ENCODE peak calls at places on chromosomes 16 and 17, in ten cellular contexts. One of them, this sample, is unnamed.

GRCh38 chr17:63286254-63286653 is 159.9 kb downstream of the CYB561 start:
- DNase-seq in brain microvascular endothelial cell: no peak
- DNase-seq in IMR-90: no peak
- DNase-seq in uterus: no peak
- DNase-seq in transverse colon: no peak
- DNase-seq in CD4-positive, CD25-positive, alpha-beta regulatory T cell: no peak
- DNase-seq in PC-3: no peak
- DNase-seq in CD8-positive, alpha-beta memory T cell: no peak
- DNase-seq in mammary epithelial cell: no peak
- DNase-seq in endodermal cell: no peak
- DNase-seq in this sample: no peak

GRCh38 chr17:16943032-16943352 is 28.9 kb downstream of the TNFRSF13B start:
- DNase-seq in brain microvascular endothelial cell: no peak
- DNase-seq in IMR-90: no peak
- DNase-seq in uterus: no peak
- DNase-seq in transverse colon: no peak
- DNase-seq in CD4-positive, CD25-positive, alpha-beta regulatory T cell: no peak
- DNase-seq in PC-3: no peak
- DNase-seq in CD8-positive, alpha-beta memory T cell: no peak
- DNase-seq in mammary epithelial cell: no peak
- DNase-seq in endodermal cell: peak; percentile 47
- DNase-seq in this sample: no peak

GRCh38 chr17:72587773-72588511 is 467.1 kb downstream of the SOX9 start:
- DNase-seq in brain microvascular endothelial cell: peak; percentile 38
- DNase-seq in IMR-90: peak; percentile 64
- DNase-seq in uterus: no peak
- DNase-seq in transverse colon: peak; percentile 49
- DNase-seq in CD4-positive, CD25-positive, alpha-beta regulatory T cell: no peak
- DNase-seq in PC-3: peak; percentile 78
- DNase-seq in CD8-positive, alpha-beta memory T cell: no peak
- DNase-seq in mammary epithelial cell: peak; percentile 65
- DNase-seq in endodermal cell: peak; percentile 61
- DNase-seq in this sample: peak; percentile 38

GRCh38 chr16:21628772-21629171 is 23.6 kb downstream of the IGSF6 start:
- DNase-seq in brain microvascular endothelial cell: peak; percentile 69
- DNase-seq in IMR-90: peak; percentile 32
- DNase-seq in uterus: no peak
- DNase-seq in transverse colon: no peak
- DNase-seq in CD4-positive, CD25-positive, alpha-beta regulatory T cell: no peak
- DNase-seq in PC-3: no peak
- DNase-seq in CD8-positive, alpha-beta memory T cell: no peak
- DNase-seq in mammary epithelial cell: no peak
- DNase-seq in endodermal cell: no peak
- DNase-seq in this sample: no peak

GRCh38 chr16:49470550-49470949 is 96.9 kb downstream of the C16orf78 start:
- DNase-seq in brain microvascular endothelial cell: no peak
- DNase-seq in IMR-90: no peak
- DNase-seq in uterus: no peak
- DNase-seq in transverse colon: no peak
- DNase-seq in CD4-positive, CD25-positive, alpha-beta regulatory T cell: no peak
- DNase-seq in PC-3: no peak
- DNase-seq in CD8-positive, alpha-beta memory T cell: no peak
- DNase-seq in mammary epithelial cell: no peak
- DNase-seq in endodermal cell: peak; percentile 28
- DNase-seq in this sample: no peak

GRCh38 chr16:66451548-66451947 is 24.5 kb downstream of the BEAN1 start:
- DNase-seq in brain microvascular endothelial cell: no peak
- DNase-seq in IMR-90: no peak
- DNase-seq in uterus: no peak
- DNase-seq in transverse colon: no peak
- DNase-seq in CD4-positive, CD25-positive, alpha-beta regulatory T cell: no peak
- DNase-seq in PC-3: no peak
- DNase-seq in CD8-positive, alpha-beta memory T cell: no peak
- DNase-seq in mammary epithelial cell: no peak
- DNase-seq in endodermal cell: peak; percentile 25
- DNase-seq in this sample: no peak

GRCh38 chr16:12868169-12868568 is 33.2 kb upstream of the SHISA9 start:
- DNase-seq in brain microvascular endothelial cell: no peak
- DNase-seq in IMR-90: no peak
- DNase-seq in uterus: no peak
- DNase-seq in transverse colon: no peak
- DNase-seq in CD4-positive, CD25-positive, alpha-beta regulatory T cell: no peak
- DNase-seq in PC-3: no peak
- DNase-seq in CD8-positive, alpha-beta memory T cell: no peak
- DNase-seq in mammary epithelial cell: no peak
- DNase-seq in endodermal cell: no peak
- DNase-seq in this sample: no peak

GRCh38 chr17:43406676-43407645 is 8.2 kb downstream of the ARL4D start:
- DNase-seq in brain microvascular endothelial cell: peak; percentile 42
- DNase-seq in IMR-90: peak; percentile 84
- DNase-seq in uterus: no peak
- DNase-seq in transverse colon: no peak
- DNase-seq in CD4-positive, CD25-positive, alpha-beta regulatory T cell: no peak
- DNase-seq in PC-3: no peak
- DNase-seq in CD8-positive, alpha-beta memory T cell: no peak
- DNase-seq in mammary epithelial cell: no peak
- DNase-seq in endodermal cell: peak; percentile 74
- DNase-seq in this sample: no peak

GRCh38 chr16:27426423-27427408 is 24.7 kb downstream of the IL21R start:
- DNase-seq in brain microvascular endothelial cell: peak; percentile 92
- DNase-seq in IMR-90: peak; percentile 96
- DNase-seq in uterus: no peak
- DNase-seq in transverse colon: peak; percentile 38
- DNase-seq in CD4-positive, CD25-positive, alpha-beta regulatory T cell: peak; percentile 65
- DNase-seq in PC-3: peak; percentile 80
- DNase-seq in CD8-positive, alpha-beta memory T cell: peak; percentile 67
- DNase-seq in mammary epithelial cell: peak; percentile 92
- DNase-seq in endodermal cell: no peak
- DNase-seq in this sample: peak; percentile 64

GRCh38 chr17:78532922-78533640 is 44.1 kb downstream of the DNAH17 start:
- DNase-seq in brain microvascular endothelial cell: peak; percentile 89
- DNase-seq in IMR-90: peak; percentile 68
- DNase-seq in uterus: no peak
- DNase-seq in transverse colon: no peak
- DNase-seq in CD4-positive, CD25-positive, alpha-beta regulatory T cell: no peak
- DNase-seq in PC-3: peak; percentile 96
- DNase-seq in CD8-positive, alpha-beta memory T cell: no peak
- DNase-seq in mammary epithelial cell: peak; percentile 95
- DNase-seq in endodermal cell: peak; percentile 35
- DNase-seq in this sample: no peak

GRCh38 chr17:40328386-40328766 is 19.4 kb downstream of the RARA start:
- DNase-seq in brain microvascular endothelial cell: no peak
- DNase-seq in IMR-90: no peak
- DNase-seq in uterus: no peak
- DNase-seq in transverse colon: no peak
- DNase-seq in CD4-positive, CD25-positive, alpha-beta regulatory T cell: no peak
- DNase-seq in PC-3: no peak
- DNase-seq in CD8-positive, alpha-beta memory T cell: no peak
- DNase-seq in mammary epithelial cell: no peak
- DNase-seq in endodermal cell: no peak
- DNase-seq in this sample: no peak

GRCh38 chr17:38416840-38417209 is 11.4 kb upstream of the ARHGAP23 start:
- DNase-seq in brain microvascular endothelial cell: no peak
- DNase-seq in IMR-90: no peak
- DNase-seq in uterus: no peak
- DNase-seq in transverse colon: no peak
- DNase-seq in CD4-positive, CD25-positive, alpha-beta regulatory T cell: no peak
- DNase-seq in PC-3: no peak
- DNase-seq in CD8-positive, alpha-beta memory T cell: no peak
- DNase-seq in mammary epithelial cell: no peak
- DNase-seq in endodermal cell: no peak
- DNase-seq in this sample: no peak

DNA sequence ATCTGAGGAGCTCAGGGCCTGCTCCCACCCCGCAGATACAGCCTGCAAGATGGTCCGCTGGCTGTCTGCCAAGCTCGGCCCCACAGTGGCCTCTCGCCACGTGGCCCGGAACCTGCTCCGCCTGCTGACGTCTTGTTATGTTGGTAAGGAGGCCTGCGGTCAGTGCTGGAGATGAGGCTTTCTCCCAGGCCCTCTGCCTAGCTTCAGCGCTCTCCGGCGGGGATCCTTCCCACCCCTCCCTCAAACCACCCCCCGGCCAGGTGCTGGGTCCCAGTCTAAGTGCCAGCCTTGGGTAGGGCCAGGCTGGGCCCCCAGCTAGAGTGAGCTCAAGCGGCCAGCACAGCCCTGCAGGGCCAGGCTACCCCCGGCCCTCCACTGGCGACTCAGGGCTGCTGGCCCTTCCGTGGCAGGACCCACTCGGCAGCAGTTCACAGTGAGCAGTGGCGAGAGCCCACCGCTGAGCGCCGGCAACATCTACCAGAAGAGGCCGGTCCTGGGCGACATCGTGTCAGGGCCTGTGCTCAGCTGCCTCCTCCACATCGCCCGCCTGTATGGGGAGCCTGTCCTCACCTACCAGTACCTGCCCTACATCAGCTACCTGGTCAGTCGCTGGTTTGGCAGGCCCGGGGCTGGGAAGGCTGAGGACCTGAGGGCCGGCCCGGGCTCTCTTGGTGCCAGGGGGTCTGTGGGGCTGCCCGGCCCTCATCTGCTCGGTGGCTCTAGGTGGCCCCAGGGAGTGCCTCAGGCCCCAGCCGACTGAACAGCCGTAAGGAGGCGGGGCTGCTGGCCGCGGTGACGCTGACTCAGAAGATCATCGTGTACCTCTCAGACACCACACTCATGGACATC is 6.1 kb downstream of the WDR81 start:
- DNase-seq in brain microvascular endothelial cell: peak; percentile 77
- DNase-seq in IMR-90: peak; percentile 50
- DNase-seq in uterus: peak; percentile 95
- DNase-seq in transverse colon: peak; percentile 67
- DNase-seq in CD4-positive, CD25-positive, alpha-beta regulatory T cell: no peak
- DNase-seq in PC-3: no peak
- DNase-seq in CD8-positive, alpha-beta memory T cell: no peak
- DNase-seq in mammary epithelial cell: peak; percentile 85
- DNase-seq in endodermal cell: no peak
- DNase-seq in this sample: no peak
- H3K27ac ChIP-seq in brain microvascular endothelial cell: peak overlapping the region; percentile 65
- H3K27ac ChIP-seq in IMR-90: no peak overlapping the region
- H3K27ac ChIP-seq in uterus: peak overlapping the region; percentile 97
- H3K27ac ChIP-seq in transverse colon: peak overlapping the region; percentile 80
- H3K27ac ChIP-seq in CD4-positive, CD25-positive, alpha-beta regulatory T cell: no peak overlapping the region
- H3K27ac ChIP-seq in PC-3: no peak overlapping the region
- H3K27ac ChIP-seq in CD8-positive, alpha-beta memory T cell: peak overlapping the region; percentile 65
- H3K27ac ChIP-seq in mammary epithelial cell: peak overlapping the region; percentile 89
- H3K27ac ChIP-seq in endodermal cell: no peak overlapping the region
- H3K27ac ChIP-seq in this sample: no peak overlapping the region

DNA sequence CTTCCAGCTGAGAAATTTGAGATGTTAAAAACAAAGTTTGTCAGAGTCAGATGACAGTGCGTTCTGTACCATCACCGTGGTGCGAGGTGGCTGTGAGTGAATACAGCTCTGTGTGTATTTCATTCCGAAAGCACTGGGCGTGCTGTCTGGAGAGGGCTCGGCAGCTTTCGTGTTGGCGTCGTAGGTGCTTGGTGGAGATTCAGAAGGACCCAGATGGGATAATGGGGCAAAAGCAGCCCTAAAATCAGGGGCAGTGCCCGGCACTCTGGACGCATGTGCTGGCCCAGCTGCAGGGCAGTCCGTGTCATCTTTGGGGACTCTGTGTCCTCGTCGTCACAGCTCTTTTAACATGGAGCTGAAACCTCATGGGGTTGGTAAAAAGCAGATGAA is 206.4 kb downstream of the RPTOR start:
- DNase-seq in brain microvascular endothelial cell: no peak
- DNase-seq in IMR-90: peak; percentile 16
- DNase-seq in uterus: no peak
- DNase-seq in transverse colon: no peak
- DNase-seq in CD4-positive, CD25-positive, alpha-beta regulatory T cell: no peak
- DNase-seq in PC-3: no peak
- DNase-seq in CD8-positive, alpha-beta memory T cell: no peak
- DNase-seq in mammary epithelial cell: no peak
- DNase-seq in endodermal cell: no peak
- DNase-seq in this sample: no peak
- H3K4me3 ChIP-seq in brain microvascular endothelial cell: no peak overlapping the region
- H3K4me3 ChIP-seq in IMR-90: no peak overlapping the region
- H3K4me3 ChIP-seq in uterus: no peak overlapping the region
- H3K4me3 ChIP-seq in transverse colon: no peak overlapping the region
- H3K4me3 ChIP-seq in CD4-positive, CD25-positive, alpha-beta regulatory T cell: no peak overlapping the region
- H3K4me3 ChIP-seq in PC-3: no peak overlapping the region
- H3K4me3 ChIP-seq in CD8-positive, alpha-beta memory T cell: no peak overlapping the region
- H3K4me3 ChIP-seq in mammary epithelial cell: no peak overlapping the region
- H3K4me3 ChIP-seq in endodermal cell: no peak overlapping the region
- H3K4me3 ChIP-seq in this sample: no peak overlapping the region

GRCh38 chr17:42135664-42136653 is 13.4 kb downstream of the HSPB9 start:
- DNase-seq in brain microvascular endothelial cell: peak; percentile 64
- DNase-seq in IMR-90: peak; percentile 85
- DNase-seq in uterus: no peak
- DNase-seq in transverse colon: peak; percentile 85
- DNase-seq in CD4-positive, CD25-positive, alpha-beta regulatory T cell: no peak
- DNase-seq in PC-3: no peak
- DNase-seq in CD8-positive, alpha-beta memory T cell: no peak
- DNase-seq in mammary epithelial cell: peak; percentile 37
- DNase-seq in endodermal cell: peak; percentile 86
- DNase-seq in this sample: no peak

GRCh38 chr17:42132941-42133340 is 10.3 kb downstream of the HSPB9 start:
- DNase-seq in brain microvascular endothelial cell: peak; percentile 58
- DNase-seq in IMR-90: peak; percentile 81
- DNase-seq in uterus: no peak
- DNase-seq in transverse colon: peak; percentile 77
- DNase-seq in CD4-positive, CD25-positive, alpha-beta regulatory T cell: no peak
- DNase-seq in PC-3: no peak
- DNase-seq in CD8-positive, alpha-beta memory T cell: no peak
- DNase-seq in mammary epithelial cell: peak; percentile 83
- DNase-seq in endodermal cell: no peak
- DNase-seq in this sample: no peak

GRCh38 chr17:42136654-42137051 is 14.0 kb downstream of the HSPB9 start:
- DNase-seq in brain microvascular endothelial cell: no peak
- DNase-seq in IMR-90: no peak
- DNase-seq in uterus: no peak
- DNase-seq in transverse colon: no peak
- DNase-seq in CD4-positive, CD25-positive, alpha-beta regulatory T cell: no peak
- DNase-seq in PC-3: no peak
- DNase-seq in CD8-positive, alpha-beta memory T cell: no peak
- DNase-seq in mammary epithelial cell: no peak
- DNase-seq in endodermal cell: no peak
- DNase-seq in this sample: no peak

GRCh38 chr17:42133461-42134041 is 10.9 kb downstream of the HSPB9 start:
- DNase-seq in brain microvascular endothelial cell: no peak
- DNase-seq in IMR-90: no peak
- DNase-seq in uterus: no peak
- DNase-seq in transverse colon: peak; percentile 64
- DNase-seq in CD4-positive, CD25-positive, alpha-beta regulatory T cell: peak; percentile 42
- DNase-seq in PC-3: no peak
- DNase-seq in CD8-positive, alpha-beta memory T cell: no peak
- DNase-seq in mammary epithelial cell: peak; percentile 19
- DNase-seq in endodermal cell: no peak
- DNase-seq in this sample: no peak

GRCh38 chr17:42135151-42135550 is 12.5 kb downstream of the HSPB9 start:
- DNase-seq in brain microvascular endothelial cell: no peak
- DNase-seq in IMR-90: no peak
- DNase-seq in uterus: no peak
- DNase-seq in transverse colon: no peak
- DNase-seq in CD4-positive, CD25-positive, alpha-beta regulatory T cell: no peak
- DNase-seq in PC-3: no peak
- DNase-seq in CD8-positive, alpha-beta memory T cell: no peak
- DNase-seq in mammary epithelial cell: no peak
- DNase-seq in endodermal cell: no peak
- DNase-seq in this sample: no peak
- H3K27ac ChIP-seq in brain microvascular endothelial cell: peak overlapping the region; percentile 47
- H3K27ac ChIP-seq in IMR-90: peak overlapping the region; percentile 72
- H3K27ac ChIP-seq in uterus: peak overlapping the region; percentile 15
- H3K27ac ChIP-seq in transverse colon: peak overlapping the region; percentile 87
- H3K27ac ChIP-seq in CD4-positive, CD25-positive, alpha-beta regulatory T cell: no peak overlapping the region
- H3K27ac ChIP-seq in PC-3: no peak overlapping the region
- H3K27ac ChIP-seq in CD8-positive, alpha-beta memory T cell: no peak overlapping the region
- H3K27ac ChIP-seq in mammary epithelial cell: no peak overlapping the region
- H3K27ac ChIP-seq in endodermal cell: no peak overlapping the region
- H3K27ac ChIP-seq in this sample: no peak overlapping the region

GRCh38 chr17:77404812-77405581 is 264.2 kb downstream of the SEC14L1 start:
- DNase-seq in brain microvascular endothelial cell: peak; percentile 74
- DNase-seq in IMR-90: peak; percentile 86
- DNase-seq in uterus: peak; percentile 46
- DNase-seq in transverse colon: peak; percentile 75
- DNase-seq in CD4-positive, CD25-positive, alpha-beta regulatory T cell: peak; percentile 86
- DNase-seq in PC-3: peak; percentile 93
- DNase-seq in CD8-positive, alpha-beta memory T cell: peak; percentile 83
- DNase-seq in mammary epithelial cell: peak; percentile 74
- DNase-seq in endodermal cell: no peak
- DNase-seq in this sample: peak; percentile 82
- H3K4me3 ChIP-seq in brain microvascular endothelial cell: no peak overlapping the region
- H3K4me3 ChIP-seq in IMR-90: no peak overlapping the region
- H3K4me3 ChIP-seq in uterus: no peak overlapping the region
- H3K4me3 ChIP-seq in transverse colon: no peak overlapping the region
- H3K4me3 ChIP-seq in CD4-positive, CD25-positive, alpha-beta regulatory T cell: peak overlapping the region; percentile 91
- H3K4me3 ChIP-seq in PC-3: no peak overlapping the region
- H3K4me3 ChIP-seq in CD8-positive, alpha-beta memory T cell: peak overlapping the region; percentile 89
- H3K4me3 ChIP-seq in mammary epithelial cell: no peak overlapping the region
- H3K4me3 ChIP-seq in endodermal cell: no peak overlapping the region
- H3K4me3 ChIP-seq in this sample: peak overlapping the region; percentile 88